ENCODE peak calls at places on chromosomes 5 and 9, in five cellular contexts. T is epithelial cell of esophagus, L is PC-3, F is MM.1S, P is nephron progenitor cell. Y is an unnamed sample.
A peak's percentile ranks its signal among the peaks of the same experiment; 100 is the strongest.

GRCh38 chr5:62695274-62695673 is 116.7 kb downstream of the LRRC70 start:
- DNase-seq in T (no peak), L (no peak), F (no peak), P (no peak), Y (no peak)

GRCh38 chr9:87282477-87282991 is 215.1 kb upstream of the DAPK1 start:
- DNase-seq in T (no peak), L (no peak), F (no peak), P (no peak), Y (no peak)

GRCh38 chr9:102779341-102779740 is 215.8 kb upstream of the CYLC2 start:
- DNase-seq in T (peak; percentile 1), L (no peak), F (no peak), P (no peak), Y (no peak)

GRCh38 chr5:165227515-165227914 is 1722.1 kb downstream of the MAT2B start:
- DNase-seq in T (peak; percentile 39), L (no peak), F (no peak), P (no peak), Y (no peak)

GRCh38 chr5:167442922-167443321 is 848.5 kb upstream of the WWC1 start:
- DNase-seq in T (peak; percentile 4), L (no peak), F (no peak), P (no peak), Y (no peak)

GRCh38 chr9:131094622-131095021 is 1.7 kb upstream of the AIF1L start:
- DNase-seq in T (peak; percentile 78), L (peak; percentile 14), F (no peak), P (no peak), Y (no peak)

GRCh38 chr5:157761690-157762611 is 18.4 kb downstream of the LSM11 start:
- DNase-seq in T (peak; percentile 72), L (peak; percentile 86), F (peak; percentile 66), P (peak; percentile 27), Y (peak; percentile 25)

GRCh38 chr5:16867585-16867953 is 68.5 kb downstream of the MYO10 start:
- DNase-seq in T (no peak), L (no peak), F (no peak), P (no peak), Y (no peak)

GRCh38 chr9:98057095-98057799 is 715 bp downstream of the NANS start:
- DNase-seq in T (no peak), L (no peak), F (peak; percentile 56), P (no peak), Y (peak; percentile 66)

GRCh38 chr9:75184471-75184870 is 96.2 kb downstream of the OSTF1 start:
- DNase-seq in T (no peak), L (no peak), F (no peak), P (no peak), Y (peak; percentile 10)

GRCh38 chr9:105515811-105516413 is 42.0 kb upstream of the FKTN start:
- DNase-seq in T (no peak), L (no peak), F (no peak), P (no peak), Y (no peak)

GRCh38 chr5:147576646-147577535 is 67.0 kb upstream of the DPYSL3 start:
- DNase-seq in T (peak; percentile 53), L (peak; percentile 77), F (peak; percentile 66), P (peak; percentile 81), Y (peak; percentile 66)

GRCh38 chr5:57258052-57258451 is 84.2 kb downstream of the GPBP1 start:
- DNase-seq in T (no peak), L (no peak), F (no peak), P (no peak), Y (no peak)

GRCh38 chr5:159697536-159697935 is 218.7 kb upstream of the ADRA1B start:
- DNase-seq in T (peak; percentile 23), L (no peak), F (no peak), P (no peak), Y (no peak)

GRCh38 chr9:11735391-11735790 is 957.8 kb upstream of the TYRP1 start:
- DNase-seq in T (no peak), L (no peak), F (no peak), P (no peak), Y (no peak)

GRCh38 chr5:53971566-53971965 is 338.8 kb downstream of the ARL15 start:
- DNase-seq in T (no peak), L (no peak), F (no peak), P (no peak), Y (no peak)

GRCh38 chr5:148776780-148777179 is 49.6 kb upstream of the ADRB2 start:
- DNase-seq in T (peak; percentile 98), L (peak; percentile 99), F (no peak), P (no peak), Y (peak; percentile 46)

GRCh38 chr9:133113928-133114351 is 7.1 kb downstream of the RALGDS start:
- DNase-seq in T (no peak), L (no peak), F (no peak), P (peak; percentile 56), Y (peak; percentile 40)

GRCh38 chr5:16617272-16617973 is 626 bp upstream of the RETREG1 start:
- DNase-seq in T (no peak), L (no peak), F (no peak), P (no peak), Y (peak; percentile 71)

GRCh38 chr9:98532147-98532546 is 176.6 kb downstream of the GABBR2 start:
- DNase-seq in T (no peak), L (no peak), F (no peak), P (no peak), Y (no peak)

DNA sequence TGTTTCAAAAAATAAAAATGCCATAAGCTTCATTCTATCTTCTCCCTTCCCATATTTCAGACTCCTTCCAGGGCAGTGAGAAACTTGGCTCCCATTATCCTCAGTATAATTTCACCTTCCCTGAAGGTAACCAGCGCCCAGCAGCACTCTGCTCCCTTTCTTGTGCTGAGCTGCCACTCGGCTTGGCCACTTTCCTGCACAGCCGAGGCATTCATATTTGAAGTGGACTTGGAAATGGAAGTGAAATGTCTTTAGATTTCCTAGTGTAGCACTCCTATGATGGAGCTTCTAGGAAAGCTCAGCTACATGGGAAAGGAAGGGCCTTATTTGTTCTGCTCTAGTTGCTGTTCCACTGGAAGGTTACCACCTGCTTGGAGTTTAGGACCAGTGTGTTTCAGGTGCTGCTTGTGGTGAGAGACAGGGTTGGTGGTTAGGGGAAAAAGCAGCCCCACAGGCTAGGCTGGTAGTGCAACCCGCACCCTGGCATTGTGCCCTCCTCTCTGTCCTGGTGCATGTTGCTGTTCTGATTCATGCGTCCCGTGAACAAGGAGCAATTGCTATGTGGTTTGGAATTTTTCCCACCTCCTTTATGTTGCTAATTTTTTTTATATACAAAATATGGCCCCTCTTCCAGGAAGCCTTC is 53.8 kb downstream of the RAD23B start:
- DNase-seq in T (peak; percentile 94), L (peak; percentile 86), F (no peak), P (no peak), Y (no peak)
- TF ChIP-seq CTCF in T (no peak), L (no peak), F (no peak), P (no peak), Y (no peak)

GRCh38 chr9:114417511-114417910 is 29.7 kb upstream of the AKNA start:
- DNase-seq in T (peak; percentile 48), L (peak; percentile 38), F (no peak), P (no peak), Y (no peak)
- TF ChIP-seq CTCF in T (no peak), L (peak; percentile 40), F (no peak), P (no peak), Y (no peak)

DNA sequence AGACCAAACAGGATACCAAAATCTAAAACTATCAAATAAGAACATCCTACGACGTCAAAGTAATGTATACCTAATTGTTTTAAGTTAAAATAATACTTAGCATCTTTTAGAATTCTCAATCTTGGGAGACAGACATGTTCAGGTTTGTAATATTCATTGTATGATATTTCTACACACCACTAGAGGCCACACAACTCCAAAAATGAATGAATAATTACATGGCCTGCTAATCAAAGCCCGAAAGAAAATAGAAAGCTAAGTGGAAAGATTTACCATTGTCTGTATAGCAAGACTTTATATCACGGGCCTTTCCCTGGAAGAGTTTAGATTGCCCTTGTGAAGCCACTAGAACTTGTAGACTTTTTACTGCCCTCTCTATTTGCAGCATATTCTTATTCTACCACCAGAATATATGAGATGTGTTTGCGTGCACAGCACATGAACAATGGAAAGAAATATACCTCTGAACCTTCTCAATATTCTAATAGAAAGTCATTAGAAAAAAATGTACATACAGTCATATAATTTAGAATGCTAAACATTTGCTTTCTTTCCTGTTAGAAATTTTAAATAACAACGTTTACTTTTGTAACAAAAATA is 380.1 kb upstream of the NUDT12 start:
- DNase-seq in T (no peak), L (peak; percentile 51), F (peak; percentile 35), P (no peak), Y (no peak)
- TF ChIP-seq CTCF in T (peak; percentile 4), L (peak; percentile 74), F (peak; percentile 17), P (no peak), Y (no peak)

GRCh38 chr9:99947395-99947794 is 40.9 kb downstream of the STX17 start:
- DNase-seq in T (peak; percentile 2), L (no peak), F (no peak), P (no peak), Y (no peak)
- TF ChIP-seq CTCF in T (peak; percentile 25), L (no peak), F (no peak), P (peak; percentile 27), Y (no peak)

GRCh38 chr5:100697970-100698369 is 162.8 kb downstream of the FAM174A start:
- DNase-seq in T (no peak), L (no peak), F (no peak), P (no peak), Y (no peak)
- TF ChIP-seq CTCF in T (peak; percentile 18), L (peak; percentile 67), F (peak; percentile 11), P (peak; percentile 34), Y (no peak)

DNA sequence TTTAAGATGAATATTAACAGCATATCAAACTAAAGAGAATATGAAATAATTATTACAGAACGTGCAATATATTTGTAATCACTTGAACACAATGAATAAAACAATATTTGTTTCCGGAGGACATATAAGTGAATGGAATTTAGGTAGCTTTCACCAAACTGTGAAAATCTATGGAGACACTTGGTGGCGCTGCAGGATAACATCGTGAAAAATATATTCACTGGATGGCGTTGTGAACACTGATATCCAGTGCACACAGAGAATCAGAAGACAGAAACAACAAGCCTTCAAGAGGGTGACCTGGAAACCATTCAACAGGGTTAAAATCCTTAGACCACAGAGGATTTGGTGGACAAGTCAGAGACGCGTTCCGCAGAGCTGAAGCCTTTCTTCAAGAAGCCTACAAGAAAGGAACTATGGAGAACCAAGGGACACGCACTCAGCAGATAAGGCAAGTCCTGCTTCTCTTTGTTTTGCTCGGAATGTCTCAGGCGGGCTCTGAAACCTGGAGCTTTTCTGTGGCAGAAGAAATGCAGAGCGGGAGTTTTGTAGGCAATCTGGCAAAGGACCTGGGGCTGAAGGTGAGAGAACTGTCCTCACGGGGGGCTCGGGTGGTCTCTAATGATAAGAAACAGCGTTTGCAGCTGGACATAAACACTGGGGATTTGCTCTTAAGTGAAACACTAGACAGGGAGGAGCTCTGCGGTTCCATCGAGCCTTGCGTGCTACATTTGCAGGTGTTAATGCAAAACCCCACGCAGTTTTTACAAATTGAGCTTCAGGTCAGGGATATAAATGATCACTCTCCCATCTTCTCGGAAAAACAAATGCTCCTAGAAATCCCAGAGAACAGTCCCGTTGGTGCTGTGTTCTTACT is at the start of gene PCDHB11:
- DNase-seq in T (no peak), L (peak; percentile 37), F (peak; percentile 50), P (peak; percentile 16), Y (peak; percentile 13)
- TF ChIP-seq CTCF in T (no peak), L (peak; percentile 45), F (peak; percentile 67), P (peak; percentile 11), Y (no peak)

GRCh38 chr9:95379630-95380029 is 62.1 kb upstream of the FANCC start:
- DNase-seq in T (no peak), L (no peak), F (no peak), P (no peak), Y (peak; percentile 54)
- TF ChIP-seq CTCF in T (no peak), L (no peak), F (no peak), P (no peak), Y (no peak)

Y was measured in activated CD8-positive, alpha-beta T cell treated with anti-CD3 and anti-CD28 coated beads for 36 hours.